ENCODE peak calls at places on chromosomes 1 and 21, in eight cellular contexts. K is GM23248; V is keratinocyte; I is CD8-positive, alpha-beta memory T cell; G is transverse colon; R is endodermal cell; L is stomach; Q is uterus. E is an unnamed sample. For H3K4me1, the result is how much of the 10 kb centered on the place peaks cover.

GRCh38 chr21:34693192-34693810 is 24.5 kb downstream of the CLIC6 start:
- DNase-seq in K (peak), V (peak), I (peak), G (peak), R (peak), L (peak), Q (no peak), E (peak)

GRCh38 chr1:113534130-113534817 is 144.0 kb downstream of the MAGI3 start:
- DNase-seq in K (peak), V (no peak), I (no peak), G (no peak), R (no peak), L (no peak), Q (no peak), E (no peak)

GRCh38 chr1:232624892-232625291 is 5.0 kb downstream of the SIPA1L2 start:
- DNase-seq in K (peak), V (no peak), I (no peak), G (no peak), R (no peak), L (no peak), Q (no peak), E (no peak)

GRCh38 chr1:204493145-204493881 is 1.3 kb downstream of the PIK3C2B start:
- DNase-seq in K (peak), V (no peak), I (no peak), G (peak), R (peak), L (peak), Q (peak), E (peak)

GRCh38 chr1:226838456-226838855 is 32.0 kb upstream of the PSEN2 start:
- DNase-seq in K (no peak), V (no peak), I (no peak), G (no peak), R (no peak), L (no peak), Q (no peak), E (no peak)

GRCh38 chr1:2158272-2158671 is 36.3 kb downstream of the FAAP20 start:
- DNase-seq in K (no peak), V (no peak), I (no peak), G (no peak), R (no peak), L (no peak), Q (no peak), E (no peak)

GRCh38 chr1:194044892-194045291 is 858.5 kb upstream of the B3GALT2 start:
- DNase-seq in K (no peak), V (no peak), I (no peak), G (no peak), R (no peak), L (no peak), Q (no peak), E (no peak)

GRCh38 chr1:221429262-221429661 is 312.6 kb downstream of the DUSP10 start:
- DNase-seq in K (peak), V (no peak), I (no peak), G (no peak), R (no peak), L (no peak), Q (no peak), E (no peak)

GRCh38 chr1:243605604-243606003 is 244.4 kb downstream of the AKT3 start:
- DNase-seq in K (no peak), V (no peak), I (no peak), G (no peak), R (no peak), L (no peak), Q (no peak), E (no peak)

GRCh38 chr21:46009951-46010655 is 28.5 kb downstream of the COL6A1 start:
- DNase-seq in K (no peak), V (no peak), I (no peak), G (no peak), R (peak), L (peak), Q (no peak), E (no peak)

GRCh38 chr1:27591622-27592021 is 12.3 kb downstream of the AHDC1 start:
- DNase-seq in K (peak), V (no peak), I (no peak), G (no peak), R (no peak), L (no peak), Q (no peak), E (no peak)

GRCh38 chr1:2976180-2976562 is 45.1 kb upstream of the ACTRT2 start:
- DNase-seq in K (no peak), V (no peak), I (no peak), G (no peak), R (peak), L (peak), Q (no peak), E (no peak)

GRCh38 chr1:178266619-178267066 is 172.7 kb downstream of the RASAL2 start:
- DNase-seq in K (no peak), V (no peak), I (no peak), G (no peak), R (peak), L (no peak), Q (no peak), E (no peak)

GRCh38 chr1:58762806-58763205 is 21.0 kb downstream of the JUN start:
- DNase-seq in K (peak), V (no peak), I (no peak), G (no peak), R (no peak), L (no peak), Q (no peak), E (no peak)

GRCh38 chr1:222940903-222941302 is 126.1 kb downstream of the DISP1 start:
- DNase-seq in K (no peak), V (no peak), I (no peak), G (no peak), R (no peak), L (no peak), Q (no peak), E (no peak)

GRCh38 chr21:46210378-46211136 is 18.0 kb downstream of the LSS start:
- DNase-seq in K (no peak), V (no peak), I (no peak), G (no peak), R (no peak), L (no peak), Q (no peak), E (no peak)

GRCh38 chr1:2298685-2299673 is 70.9 kb downstream of the SKI start:
- DNase-seq in K (no peak), V (no peak), I (no peak), G (no peak), R (no peak), L (no peak), Q (no peak), E (peak)

GRCh38 chr1:181103404-181103803 is 14.9 kb downstream of the IER5 start:
- DNase-seq in K (no peak), V (no peak), I (no peak), G (no peak), R (no peak), L (no peak), Q (no peak), E (no peak)

GRCh38 chr1:228015276-228016180 is 8.7 kb downstream of the WNT3A start:
- DNase-seq in K (peak), V (no peak), I (no peak), G (no peak), R (peak), L (no peak), Q (peak), E (no peak)

GRCh38 chr1:86504895-86505625 is 36.3 kb downstream of the CLCA1 start:
- DNase-seq in K (peak), V (no peak), I (no peak), G (peak), R (no peak), L (no peak), Q (no peak), E (no peak)

GRCh38 chr1:203663294-203663693 is 36.7 kb downstream of the ATP2B4 start:
- DNase-seq in K (peak), V (peak), I (no peak), G (no peak), R (no peak), L (no peak), Q (no peak), E (no peak)

GRCh38 chr21:36079010-36079649 is 9.3 kb downstream of the CBR1 start:
- DNase-seq in K (peak), V (no peak), I (peak), G (peak), R (no peak), L (peak), Q (no peak), E (no peak)

GRCh38 chr1:209190591-209191241 is 392.8 kb upstream of the CAMK1G start:
- DNase-seq in K (peak), V (peak), I (no peak), G (peak), R (peak), L (peak), Q (no peak), E (peak)

GRCh38 chr1:199684686-199685273 is 342.7 kb upstream of the NR5A2 start:
- DNase-seq in K (peak), V (no peak), I (peak), G (peak), R (peak), L (no peak), Q (no peak), E (peak)

GRCh38 chr1:33280091-33280661 is 23.9 kb downstream of the ZNF362 start:
- DNase-seq in K (no peak), V (no peak), I (no peak), G (no peak), R (no peak), L (no peak), Q (no peak), E (no peak)

GRCh38 chr1:30414086-30414850 is 309.1 kb downstream of the MATN1 start:
- DNase-seq in K (no peak), V (no peak), I (no peak), G (no peak), R (peak), L (no peak), Q (peak), E (peak)

GRCh38 chr1:196733091-196733970 is 41.3 kb upstream of the CFHR3 start:
- DNase-seq in K (no peak), V (no peak), I (no peak), G (no peak), R (no peak), L (no peak), Q (no peak), E (no peak)

GRCh38 chr21:32137266-32137665 is 141.6 kb downstream of the MIS18A start:
- DNase-seq in K (no peak), V (no peak), I (no peak), G (no peak), R (no peak), L (no peak), Q (no peak), E (no peak)

GRCh38 chr1:12617511-12617900 is 504 bp downstream of the DHRS3 start:
- DNase-seq in K (no peak), V (no peak), I (peak), G (peak), R (peak), L (peak), Q (no peak), E (no peak)

GRCh38 chr1:183920651-183921050 is 115.7 kb downstream of the RGL1 start:
- DNase-seq in K (no peak), V (no peak), I (no peak), G (no peak), R (no peak), L (no peak), Q (no peak), E (no peak)

GRCh38 chr1:1026599-1027413 is 6.9 kb downstream of the AGRN start:
- DNase-seq in K (no peak), V (no peak), I (no peak), G (no peak), R (no peak), L (no peak), Q (no peak), E (no peak)
- H3K4me1 ChIP-seq in K (under half), V (under half), I (under half), G (under half), R (under half), L (half or more), Q (under half), E (under half)

GRCh38 chr1:18645172-18646090 is 14.8 kb downstream of the PAX7 start:
- DNase-seq in K (no peak), V (no peak), I (no peak), G (no peak), R (peak), L (no peak), Q (no peak), E (no peak)

GRCh38 chr1:18646091-18646775 is 15.6 kb downstream of the PAX7 start:
- DNase-seq in K (no peak), V (no peak), I (no peak), G (no peak), R (peak), L (no peak), Q (no peak), E (no peak)

GRCh38 chr1:18644469-18645171 is 14.0 kb downstream of the PAX7 start:
- DNase-seq in K (no peak), V (no peak), I (no peak), G (no peak), R (no peak), L (no peak), Q (no peak), E (no peak)

GRCh38 chr1:18647681-18648214 is 17.1 kb downstream of the PAX7 start:
- DNase-seq in K (no peak), V (no peak), I (no peak), G (no peak), R (no peak), L (no peak), Q (no peak), E (no peak)

DNA sequence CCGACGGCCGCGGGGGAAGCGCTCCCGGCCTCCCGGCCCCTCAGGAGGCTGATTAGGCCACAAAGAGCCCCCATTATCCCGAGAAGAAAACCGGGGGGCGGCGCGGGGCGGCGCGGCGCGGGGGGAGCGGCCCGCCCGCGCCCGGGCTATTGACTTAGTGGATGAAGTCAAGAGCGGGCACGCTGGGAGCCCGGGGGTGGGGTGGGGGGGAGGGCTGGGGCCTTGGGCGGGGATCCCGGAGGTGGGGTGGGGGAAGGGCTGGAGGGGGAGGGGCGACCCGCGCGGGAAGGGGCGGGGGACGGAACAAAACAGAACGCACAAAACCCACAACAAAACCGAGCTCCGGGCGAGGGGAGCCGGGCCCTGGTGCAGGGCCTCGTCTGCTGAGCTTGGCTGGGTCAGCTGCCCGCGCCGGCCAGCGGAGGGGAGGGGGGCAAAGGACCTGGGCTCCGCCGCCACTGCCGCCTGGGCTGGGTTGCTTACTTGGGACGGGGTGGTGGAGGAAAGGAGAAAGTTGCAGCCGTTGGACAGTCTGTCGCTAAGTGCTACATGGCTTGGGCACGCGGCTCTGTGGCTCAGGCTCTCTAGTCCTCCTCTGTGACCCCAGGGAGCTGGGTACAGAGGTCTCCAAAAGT is 16.2 kb downstream of the PAX7 start:
- DNase-seq in K (no peak), V (no peak), I (no peak), G (no peak), R (peak), L (no peak), Q (no peak), E (no peak)
- H3K27ac ChIP-seq in K (no peak), V (no peak), I (no peak), G (no peak), R (peak), L (no peak), Q (no peak), E (no peak)

DNA sequence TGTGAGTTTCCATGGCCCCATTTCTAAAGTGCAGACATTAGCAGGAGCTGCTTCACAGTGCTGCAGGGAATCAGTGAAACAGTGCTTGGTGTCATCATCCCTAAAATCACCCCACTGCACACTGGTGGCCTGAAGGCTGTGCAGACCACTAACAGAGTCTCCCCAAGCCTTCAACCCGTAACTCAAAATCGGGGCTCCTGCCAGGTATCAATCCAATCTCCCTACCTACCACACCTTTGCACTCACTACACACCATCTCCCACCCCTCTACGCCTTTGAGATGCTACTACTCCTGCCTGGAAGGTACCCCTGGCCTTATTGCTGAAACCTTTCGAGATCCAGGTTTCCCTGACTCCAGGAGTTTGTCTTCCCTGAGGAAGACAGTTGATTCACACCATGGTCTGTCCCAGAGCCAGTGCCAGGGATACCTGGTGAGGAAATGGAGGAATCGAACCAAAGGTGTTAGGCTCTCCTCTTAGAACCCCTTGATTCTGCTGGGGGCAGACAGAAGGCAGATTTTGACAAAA is 25.5 kb downstream of the SLC2A1 start:
- DNase-seq in K (no peak), V (no peak), I (no peak), G (no peak), R (peak), L (no peak), Q (no peak), E (no peak)
- H3K4me1 ChIP-seq in K (under half), V (half or more), I (half or more), G (under half), R (under half), L (half or more), Q (under half), E (under half)

DNA sequence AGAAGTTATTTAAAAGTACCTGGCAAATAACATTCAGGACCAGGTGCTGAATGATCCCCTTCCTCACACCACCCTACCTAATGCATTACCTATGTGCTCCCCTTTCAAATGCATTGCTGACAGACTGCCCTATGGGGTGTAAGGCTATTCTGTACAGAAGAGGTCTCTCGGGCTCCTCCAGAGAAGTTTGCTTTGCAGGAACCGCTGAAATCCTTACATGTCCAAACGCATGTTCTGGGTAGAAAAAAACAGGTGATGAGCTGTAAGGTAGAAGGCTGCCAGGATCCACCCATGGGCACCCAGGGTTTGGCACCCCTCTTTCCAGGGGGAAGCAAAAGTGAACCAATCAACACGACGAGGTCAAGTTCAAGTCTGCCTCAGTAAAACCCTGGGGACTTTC is 58.3 kb upstream of the TARBP1 start:
- DNase-seq in K (no peak), V (no peak), I (no peak), G (no peak), R (no peak), L (no peak), Q (no peak), E (no peak)
- H3K27ac ChIP-seq in K (no peak), V (peak), I (no peak), G (peak), R (no peak), L (peak), Q (peak), E (peak)

E was measured in lung.